ENCODE peak calls at places on chromosomes 1 and 21, in five cellular contexts. E is transverse colon, G is Panc1, A is K562, B is esophagus muscularis mucosa. P is an unnamed sample.

GRCh38 chr1:33093004-33093403 is 12.1 kb downstream of the AZIN2 start:
- DNase-seq in G (no peak), B (no peak), A (peak), E (no peak), P (no peak)

GRCh38 chr1:10211805-10212405 is 1.5 kb downstream of the KIF1B start:
- DNase-seq in B (no peak), G (no peak), E (no peak), A (no peak), P (no peak)

GRCh38 chr1:231701306-231701705 is 74.7 kb downstream of the DISC1 start:
- DNase-seq in G (no peak), B (no peak), A (no peak), E (no peak), P (no peak)

GRCh38 chr1:244029137-244029536 is 21.9 kb upstream of the ZBTB18 start:
- DNase-seq in E (no peak), A (no peak), G (no peak), B (no peak), P (no peak)

GRCh38 chr1:1954831-1955441 is 35.9 kb upstream of the TMEM52 start:
- DNase-seq in G (no peak), B (no peak), A (peak), E (no peak), P (no peak)

GRCh38 chr1:62398377-62398776 is 38.5 kb upstream of the USP1 start:
- DNase-seq in E (no peak), A (no peak), G (no peak), B (no peak), P (no peak)

GRCh38 chr1:28751315-28752056 is 14.7 kb downstream of the YTHDF2 start:
- DNase-seq in E (no peak), G (no peak), A (no peak), B (no peak), P (no peak)

GRCh38 chr1:238530209-238530851 is 639.6 kb upstream of the ZP4 start:
- DNase-seq in B (no peak), A (no peak), E (no peak), G (no peak), P (no peak)

GRCh38 chr1:25556791-25557476 is 13.5 kb downstream of the LDLRAP1 start:
- DNase-seq in A (no peak), G (no peak), B (no peak), E (peak), P (no peak)

GRCh38 chr1:94983343-94983742 is 56.4 kb upstream of the CNN3 start:
- DNase-seq in B (no peak), G (no peak), A (no peak), E (peak), P (no peak)

GRCh38 chr1:101165944-101166343 is 70.9 kb upstream of the S1PR1 start:
- DNase-seq in G (no peak), B (no peak), E (no peak), A (no peak), P (no peak)

GRCh38 chr1:246795094-246795671 is 71.0 kb downstream of the SCCPDH start:
- DNase-seq in G (no peak), A (no peak), E (no peak), B (no peak), P (no peak)

GRCh38 chr1:228004331-228004871 is 2.4 kb upstream of the WNT3A start:
- DNase-seq in B (peak), G (peak), E (no peak), A (peak), P (no peak)

GRCh38 chr1:41503507-41504125 is 19.1 kb upstream of the EDN2 start:
- DNase-seq in A (peak), B (no peak), G (no peak), E (no peak), P (no peak)

GRCh38 chr1:42165511-42166210 is 1.1 kb upstream of the GUCA2A start:
- DNase-seq in G (no peak), B (no peak), E (peak), A (no peak), P (no peak)

GRCh38 chr1:19122668-19123067 is 87.4 kb downstream of the UBR4 start:
- DNase-seq in E (peak), B (no peak), G (no peak), A (no peak), P (no peak)

GRCh38 chr1:210072129-210072528 is 134.1 kb downstream of the SYT14 start:
- DNase-seq in E (no peak), A (no peak), B (no peak), G (no peak), P (no peak)

GRCh38 chr21:35070436-35070835 is 21.3 kb upstream of the RUNX1 start:
- DNase-seq in A (no peak), B (no peak), G (no peak), E (no peak), P (no peak)

GRCh38 chr21:46660505-46660904 is 25.0 kb downstream of the PRMT2 start:
- DNase-seq in E (no peak), A (no peak), G (no peak), B (no peak), P (no peak)

GRCh38 chr1:216521477-216521876 is 98.2 kb upstream of the USH2A start:
- DNase-seq in B (no peak), G (no peak), A (no peak), E (no peak), P (no peak)

GRCh38 chr1:225711236-225711937 is 58.5 kb upstream of the ENAH start:
- DNase-seq in A (no peak), B (no peak), E (no peak), G (no peak), P (no peak)

GRCh38 chr1:225713281-225713680 is 60.4 kb upstream of the ENAH start:
- DNase-seq in B (no peak), A (no peak), G (no peak), E (no peak), P (no peak)

GRCh38 chr1:225709101-225709500 is 56.2 kb upstream of the ENAH start:
- DNase-seq in B (no peak), A (no peak), E (no peak), G (no peak), P (no peak)

GRCh38 chr1:225712391-225712790 is 59.5 kb upstream of the ENAH start:
- DNase-seq in B (no peak), A (no peak), G (no peak), E (no peak), P (no peak)

DNA sequence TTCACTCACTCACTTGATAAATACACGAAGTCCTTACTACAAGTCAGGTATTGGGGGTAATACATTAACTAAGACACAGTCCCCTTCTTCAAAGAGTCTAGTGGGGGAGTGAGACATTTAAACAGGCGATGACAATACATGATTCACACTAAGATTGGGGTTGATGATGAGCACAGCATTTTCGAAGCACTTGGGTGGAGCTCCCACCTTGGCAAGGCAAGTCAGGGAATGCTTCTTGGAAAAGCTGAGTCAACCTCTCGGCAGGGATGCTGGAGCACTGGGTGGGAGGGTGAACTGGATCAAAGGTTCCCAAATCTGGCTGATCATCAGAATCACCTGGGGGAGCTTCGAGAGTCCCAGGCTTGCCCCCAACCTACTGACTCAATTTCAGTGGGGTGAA is 57.9 kb upstream of the ENAH start:
- DNase-seq in E (no peak), G (no peak), A (no peak), B (no peak), P (no peak)
- TF ChIP-seq POLR2AphosphoS5 in E (no peak), G (no peak), A (no peak), B (no peak), P (no peak)

GRCh38 chr1:21873174-21873573 is 61.1 kb downstream of the LDLRAD2 start:
- DNase-seq in B (no peak), G (no peak), A (no peak), E (no peak), P (no peak)
- TF ChIP-seq POLR2AphosphoS5 in B (no peak), G (no peak), A (no peak), E (no peak), P (no peak)

DNA sequence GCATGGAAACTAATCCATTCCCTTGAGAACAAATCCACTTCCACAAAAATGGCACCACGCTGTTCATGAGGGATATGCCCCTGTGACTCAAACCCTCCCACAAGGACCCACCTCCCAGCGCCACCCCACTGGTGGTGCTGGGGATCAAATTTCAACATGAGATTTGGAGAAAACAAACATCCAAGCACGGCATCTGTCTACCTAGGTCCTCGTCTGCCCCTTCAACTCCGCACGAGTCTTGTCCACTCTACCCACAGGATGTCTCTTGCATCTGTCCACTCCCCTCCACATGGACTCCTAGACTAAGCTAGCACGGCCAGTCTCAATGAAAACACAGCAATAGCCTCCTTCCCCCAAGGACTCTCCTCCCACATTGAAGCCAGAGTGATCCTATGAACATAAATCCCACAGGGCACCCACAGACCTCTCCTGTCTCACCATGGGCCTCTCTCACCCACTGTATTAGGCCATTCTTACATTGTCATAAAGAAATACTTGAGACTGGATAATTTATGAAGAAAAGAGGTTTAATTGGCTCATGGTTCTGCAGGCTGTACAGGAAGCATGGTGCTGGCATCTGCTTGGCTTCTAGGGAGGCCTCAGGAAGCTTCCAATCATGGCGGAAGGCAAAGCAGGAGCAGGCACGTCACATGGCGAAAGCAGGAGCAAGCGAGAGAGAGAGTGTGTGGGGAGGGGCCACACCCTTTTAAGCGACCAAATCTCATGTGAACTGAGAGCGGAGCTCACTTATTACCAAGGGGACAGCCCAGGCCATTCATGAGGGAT is 101.4 kb downstream of the TOMM20 start:
- DNase-seq in B (no peak), A (no peak), E (no peak), G (no peak), P (no peak)
- TF ChIP-seq POLR2AphosphoS5 in B (no peak), A (no peak), E (no peak), G (no peak), P (no peak)

DNA sequence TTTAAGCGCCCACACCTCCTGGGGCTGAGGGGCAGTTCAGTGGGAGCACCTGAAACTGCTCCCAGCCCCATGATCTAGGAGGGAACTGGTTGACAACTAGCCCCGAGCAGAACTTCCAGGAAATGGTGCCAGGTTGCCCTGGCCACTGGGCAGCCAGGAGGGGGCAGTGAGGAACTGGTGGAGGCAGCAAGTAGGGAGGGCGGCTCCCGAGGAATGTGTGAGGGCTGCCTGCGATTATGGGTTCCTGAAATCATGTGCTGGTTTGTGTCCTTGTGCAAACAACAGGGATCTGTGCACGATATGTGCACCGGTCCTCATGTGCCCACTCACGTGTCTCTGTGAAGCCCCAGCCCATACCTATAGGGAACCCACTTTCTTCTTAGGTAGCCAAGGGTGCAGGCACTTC is 9.9 kb downstream of the GPR3 start:
- DNase-seq in B (peak), A (no peak), E (peak), G (no peak), P (no peak)
- TF ChIP-seq POLR2AphosphoS5 in B (peak), A (peak), E (peak), G (no peak), P (peak)

DNA sequence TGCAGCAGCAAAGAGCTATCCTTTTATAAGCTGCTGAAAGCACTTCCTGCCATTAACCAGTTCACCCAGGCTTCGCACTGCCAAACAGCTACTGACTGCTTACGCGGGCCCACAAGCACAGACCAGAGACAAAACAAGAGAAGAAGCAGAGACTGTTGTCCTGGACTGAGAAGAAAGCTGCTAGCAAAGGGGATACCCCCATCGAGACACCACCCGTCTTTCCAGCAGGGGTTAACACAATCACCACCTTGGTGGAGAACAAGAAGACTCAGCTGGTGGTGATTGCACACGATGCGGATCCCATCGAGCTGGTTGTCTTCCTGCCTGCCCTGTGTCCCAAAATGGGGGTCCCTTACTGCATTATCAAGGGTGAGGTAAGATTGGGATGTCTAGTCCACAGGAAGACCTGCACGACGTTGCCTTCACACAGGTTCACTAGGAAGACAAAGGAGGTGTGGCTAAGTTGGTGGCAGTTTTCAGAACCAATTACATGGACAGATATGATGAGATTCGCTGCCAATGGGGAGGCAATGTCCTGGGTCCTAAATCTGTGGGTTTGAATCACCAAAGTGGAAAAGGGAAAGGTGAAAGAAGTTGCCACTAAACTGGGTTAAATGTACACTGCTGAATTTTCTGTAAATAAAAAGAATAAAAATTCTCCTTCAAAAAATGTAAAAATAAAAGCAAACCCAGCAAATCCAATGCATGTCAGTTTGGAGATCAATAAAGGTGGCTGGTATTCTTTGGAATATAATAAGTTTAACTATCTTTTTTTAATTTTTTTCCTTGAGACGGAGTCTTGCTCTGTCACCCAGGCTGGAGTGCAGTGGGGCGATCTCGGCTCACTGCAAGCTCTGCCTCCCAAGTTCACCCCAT is 1.2 kb downstream of the FMO5 start:
- DNase-seq in B (no peak), E (no peak), G (no peak), A (no peak), P (no peak)
- TF ChIP-seq POLR2AphosphoS5 in B (no peak), E (no peak), G (no peak), A (no peak), P (no peak)

DNA sequence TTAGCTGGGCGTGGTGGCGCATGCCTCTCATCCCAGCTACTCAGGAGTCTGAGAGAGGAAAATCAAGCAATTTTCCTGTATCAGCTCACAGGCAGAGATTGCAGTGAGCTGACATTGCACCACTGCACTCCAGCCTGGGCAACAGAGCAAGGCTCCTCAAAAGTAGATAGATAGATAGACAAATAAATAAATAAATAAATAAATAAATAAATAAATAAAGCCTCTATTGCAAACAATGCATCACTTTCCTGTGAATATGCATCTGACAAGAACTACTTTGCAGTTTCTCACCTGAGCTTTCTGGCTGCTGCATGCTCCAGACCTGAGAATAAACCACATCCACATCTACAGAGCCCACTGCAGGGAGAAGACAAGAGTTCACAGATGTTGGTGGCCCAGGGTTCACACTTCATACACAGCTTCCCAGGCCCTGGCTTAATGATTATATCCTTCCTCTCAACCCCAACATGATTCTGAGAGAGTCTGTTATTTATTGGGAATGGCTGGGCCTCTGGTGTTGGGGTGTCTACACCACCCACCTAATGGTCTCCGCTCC is 28.6 kb downstream of the FCRL2 start:
- DNase-seq in G (no peak), A (no peak), B (no peak), E (no peak), P (no peak)
- TF ChIP-seq POLR2AphosphoS5 in G (no peak), A (no peak), B (no peak), E (no peak), P (no peak)

GRCh38 chr21:37341254-37341960 is 25.2 kb upstream of the DYRK1A start:
- DNase-seq in B (no peak), E (no peak), A (no peak), G (no peak), P (no peak)
- TF ChIP-seq POLR2AphosphoS5 in B (no peak), E (no peak), A (no peak), G (no peak), P (no peak)

GRCh38 chr1:37931493-37932158 is 15.2 kb downstream of the INPP5B start:
- DNase-seq in E (peak), A (peak), B (peak), G (peak), P (peak)
- TF ChIP-seq POLR2AphosphoS5 in E (peak), A (peak), B (peak), G (peak), P (no peak)

GRCh38 chr1:203127672-203128611 is at the start of gene ADORA1:
- DNase-seq in B (no peak), A (peak), G (no peak), E (peak), P (peak)
- TF ChIP-seq POLR2AphosphoS5 in B (peak), A (no peak), G (no peak), E (no peak), P (no peak)

GRCh38 chr1:176692988-176693696 is 230.2 kb downstream of the PAPPA2 start:
- DNase-seq in G (no peak), E (no peak), A (no peak), B (no peak), P (no peak)

GRCh38 chr1:176692431-176692830 is 229.5 kb downstream of the PAPPA2 start:
- DNase-seq in G (no peak), E (peak), A (no peak), B (no peak), P (no peak)

GRCh38 chr1:176694713-176695112 is 231.7 kb downstream of the PAPPA2 start:
- DNase-seq in G (no peak), B (no peak), E (no peak), A (no peak), P (no peak)

GRCh38 chr1:176693697-176694329 is 230.8 kb downstream of the PAPPA2 start:
- DNase-seq in E (no peak), A (no peak), G (no peak), B (no peak), P (no peak)

GRCh38 chr1:176691251-176692228 is 228.6 kb downstream of the PAPPA2 start:
- DNase-seq in A (peak), E (peak), B (no peak), G (peak), P (peak)
- TF ChIP-seq POLR2AphosphoS5 in A (no peak), E (no peak), B (no peak), G (no peak), P (no peak)

P was measured in GM12892.